ENCODE peak calls at places on chromosomes 11 and 22, in four cellular contexts. X is activated naive CD4-positive, alpha-beta T cell treated with Interleukin-2 at 50 U/mL for 16 hours; L is CD4-positive, alpha-beta memory T cell; Y is GM10248. I is an unnamed sample.

GRCh38 chr11:114150671-114151070 is 91.2 kb downstream of the ZBTB16 start:
- DNase-seq in X (no peak), L (no peak), Y (no peak), I (no peak)

GRCh38 chr22:36386900-36387663 is 685 bp downstream of the MYH9 start:
- DNase-seq in X (peak), L (peak), Y (peak), I (peak)

GRCh38 chr11:92383430-92383829 is 158.8 kb downstream of the FAT3 start:
- DNase-seq in X (no peak), L (no peak), Y (no peak), I (no peak)

GRCh38 chr11:69040581-69041260 is 8.0 kb upstream of the TPCN2 start:
- DNase-seq in X (no peak), L (no peak), Y (no peak), I (no peak)

GRCh38 chr11:17076517-17077239 is 789 bp downstream of the RPS13 start:
- DNase-seq in X (peak), L (no peak), Y (no peak), I (no peak)

GRCh38 chr22:32801436-32802290 is at the start of gene TIMP3:
- DNase-seq in X (no peak), L (no peak), Y (no peak), I (peak)

GRCh38 chr22:42383287-42383686 is 48.9 kb downstream of the NFAM1 start:
- DNase-seq in X (no peak), L (no peak), Y (no peak), I (no peak)

GRCh38 chr22:40463727-40464126 is 93.3 kb downstream of the SGSM3 start:
- DNase-seq in X (peak), L (peak), Y (peak), I (peak)

GRCh38 chr11:125433454-125434121 is 62.5 kb downstream of the FEZ1 start:
- DNase-seq in X (no peak), L (no peak), Y (peak), I (peak)

GRCh38 chr22:26364066-26365015 is 64.7 kb upstream of the ASPHD2 start:
- DNase-seq in X (peak), L (peak), Y (peak), I (peak)

GRCh38 chr11:26522912-26523610 is 49.0 kb downstream of the MUC15 start:
- DNase-seq in X (no peak), L (no peak), Y (no peak), I (no peak)

GRCh38 chr11:96706761-96707160 is 316.9 kb downstream of the JRKL start:
- DNase-seq in X (no peak), L (no peak), Y (no peak), I (no peak)

GRCh38 chr11:33445761-33446161 is 188.6 kb downstream of the HIPK3 start:
- DNase-seq in X (no peak), L (no peak), Y (no peak), I (no peak)

GRCh38 chr11:132803436-132803835 is 728.9 kb downstream of the OPCML start:
- DNase-seq in X (no peak), L (no peak), Y (no peak), I (no peak)

GRCh38 chr11:62540804-62541671 is 5.6 kb downstream of the AHNAK start:
- DNase-seq in X (peak), L (no peak), Y (peak), I (peak)

GRCh38 chr11:7551571-7551970 is 37.8 kb downstream of the PPFIBP2 start:
- DNase-seq in X (no peak), L (no peak), Y (no peak), I (no peak)

GRCh38 chr11:14443642-14444041 is 56.0 kb downstream of the COPB1 start:
- DNase-seq in X (no peak), L (no peak), Y (no peak), I (no peak)

GRCh38 chr22:30348395-30348794 is 8.3 kb downstream of the SF3A1 start:
- DNase-seq in X (no peak), L (no peak), Y (no peak), I (no peak)

GRCh38 chr11:76365038-76365679 is 15.8 kb downstream of the THAP12 start:
- DNase-seq in X (no peak), L (no peak), Y (no peak), I (no peak)

GRCh38 chr11:113906038-113906437 is 1.4 kb downstream of the HTR3B start:
- DNase-seq in X (no peak), L (no peak), Y (no peak), I (no peak)

GRCh38 chr22:26968873-26969272 is 311.5 kb downstream of the MIAT start:
- DNase-seq in X (no peak), L (no peak), Y (no peak), I (no peak)

GRCh38 chr11:72685560-72686480 is 11.6 kb upstream of the PDE2A start:
- DNase-seq in X (peak), L (no peak), Y (no peak), I (no peak)

GRCh38 chr11:88041679-88042078 is 133.6 kb downstream of the RAB38 start:
- DNase-seq in X (no peak), L (no peak), Y (no peak), I (no peak)

GRCh38 chr11:122042981-122043380 is 73.0 kb downstream of the BLID start:
- DNase-seq in X (no peak), L (no peak), Y (no peak), I (no peak)

GRCh38 chr11:63668396-63668795 is 2.8 kb downstream of the ATL3 start:
- DNase-seq in X (no peak), L (no peak), Y (no peak), I (no peak)

I was measured in GM13977.